ENCODE peak calls at places on chromosome 18, in four cellular contexts. One of them, this sample, is unnamed.

GRCh38 chr18:65363006-65363405 is 387.8 kb upstream of the CDH7 start:
- ATAC-seq in T-cell: no peak
- ATAC-seq in A549: no peak
- ATAC-seq in aorta: no peak
- ATAC-seq in this sample: no peak

GRCh38 chr18:25827961-25828561 is 262.4 kb downstream of the SS18 start:
- ATAC-seq in T-cell: no peak
- ATAC-seq in A549: no peak
- ATAC-seq in aorta: no peak
- ATAC-seq in this sample: peak

GRCh38 chr18:55455938-55456337 is 132.1 kb downstream of the TCF4 start:
- ATAC-seq in T-cell: no peak
- ATAC-seq in A549: no peak
- ATAC-seq in aorta: no peak
- ATAC-seq in this sample: no peak

GRCh38 chr18:45373286-45373880 is 241.9 kb upstream of the SLC14A2 start:
- ATAC-seq in A549: no peak
- ATAC-seq in T-cell: no peak
- ATAC-seq in aorta: no peak
- ATAC-seq in this sample: no peak

GRCh38 chr18:74179623-74180199 is 31.4 kb downstream of the TIMM21 start:
- ATAC-seq in aorta: no peak
- ATAC-seq in A549: no peak
- ATAC-seq in T-cell: no peak
- ATAC-seq in this sample: no peak

GRCh38 chr18:63131106-63131943 is 188.2 kb downstream of the BCL2 start:
- ATAC-seq in A549: no peak
- ATAC-seq in T-cell: peak
- ATAC-seq in aorta: peak
- ATAC-seq in this sample: peak

GRCh38 chr18:29596959-29597358 is 1420.0 kb upstream of the CDH2 start:
- ATAC-seq in T-cell: no peak
- ATAC-seq in aorta: no peak
- ATAC-seq in A549: no peak
- ATAC-seq in this sample: no peak

GRCh38 chr18:13145636-13146190 is 72.8 kb upstream of the LDLRAD4 start:
- ATAC-seq in T-cell: no peak
- ATAC-seq in aorta: no peak
- ATAC-seq in A549: no peak
- ATAC-seq in this sample: no peak

GRCh38 chr18:5466256-5466655 is 77.5 kb downstream of the EPB41L3 start:
- ATAC-seq in A549: no peak
- ATAC-seq in aorta: no peak
- ATAC-seq in T-cell: no peak
- ATAC-seq in this sample: no peak

GRCh38 chr18:13587477-13587876 is 138.9 kb downstream of the FAM210A start:
- ATAC-seq in A549: no peak
- ATAC-seq in T-cell: no peak
- ATAC-seq in aorta: no peak
- ATAC-seq in this sample: no peak

GRCh38 chr18:12003894-12004293 is 22.6 kb downstream of the IMPA2 start:
- ATAC-seq in aorta: no peak
- ATAC-seq in A549: no peak
- ATAC-seq in T-cell: no peak
- ATAC-seq in this sample: no peak

GRCh38 chr18:13260114-13260926 is 41.8 kb downstream of the LDLRAD4 start:
- ATAC-seq in T-cell: peak
- ATAC-seq in A549: no peak
- ATAC-seq in aorta: peak
- ATAC-seq in this sample: no peak

GRCh38 chr18:70326255-70326654 is 37.4 kb downstream of the SOCS6 start:
- ATAC-seq in aorta: no peak
- ATAC-seq in T-cell: no peak
- ATAC-seq in A549: no peak
- ATAC-seq in this sample: no peak

GRCh38 chr18:41875094-41875780 is 79.8 kb upstream of the PIK3C3 start:
- ATAC-seq in A549: no peak
- ATAC-seq in T-cell: no peak
- ATAC-seq in aorta: no peak
- ATAC-seq in this sample: peak

GRCh38 chr18:10661333-10661732 is 135.5 kb downstream of the NAPG start:
- ATAC-seq in aorta: no peak
- ATAC-seq in A549: no peak
- ATAC-seq in T-cell: no peak
- ATAC-seq in this sample: no peak

GRCh38 chr18:23574611-23575308 is 11.5 kb downstream of the NPC1 start:
- ATAC-seq in A549: no peak
- ATAC-seq in aorta: no peak
- ATAC-seq in T-cell: no peak
- ATAC-seq in this sample: peak

GRCh38 chr18:24656571-24656971 is 196.1 kb downstream of the HRH4 start:
- ATAC-seq in T-cell: no peak
- ATAC-seq in aorta: no peak
- ATAC-seq in A549: no peak
- ATAC-seq in this sample: no peak

GRCh38 chr18:13420969-13421686 is 202.6 kb downstream of the LDLRAD4 start:
- ATAC-seq in T-cell: no peak
- ATAC-seq in A549: no peak
- ATAC-seq in aorta: no peak
- ATAC-seq in this sample: no peak

GRCh38 chr18:42100917-42101316 is 145.9 kb downstream of the PIK3C3 start:
- ATAC-seq in aorta: no peak
- ATAC-seq in T-cell: no peak
- ATAC-seq in A549: no peak
- ATAC-seq in this sample: no peak

GRCh38 chr18:11366410-11366809 is 217.0 kb upstream of the PIEZO2 start:
- ATAC-seq in T-cell: no peak
- ATAC-seq in aorta: no peak
- ATAC-seq in A549: no peak
- ATAC-seq in this sample: peak

This sample was measured in SK-N-SH treated with all-trans-retinoic acid at 6 μM for 48 hours.